ENCODE peak calls at places on chromosome 15, in eight cellular contexts. J is K562, N is HL-60, Y is activated B cell treated with CpG ODN at 0.5 μM for 24 hours, A is adrenal gland, B is transverse colon, W is colonic mucosa, L is BE2C. X is an unnamed sample.

GRCh38 chr15:80070840-80071239 is 11.4 kb downstream of the ZFAND6 start:
- DNase-seq in J (no peak), N (peak), Y (no peak), A (no peak), B (no peak), W (no peak), L (no peak), X (no peak)

GRCh38 chr15:29454506-29454905 is 184.9 kb upstream of the NSMCE3 start:
- DNase-seq in J (no peak), N (no peak), Y (no peak), A (no peak), B (no peak), W (no peak), L (no peak), X (no peak)

GRCh38 chr15:78878356-78878755 is 5.7 kb downstream of the MORF4L1 start:
- DNase-seq in J (no peak), N (no peak), Y (no peak), A (no peak), B (no peak), W (no peak), L (no peak), X (no peak)

GRCh38 chr15:31305375-31305774 is 21.3 kb upstream of the KLF13 start:
- DNase-seq in J (no peak), N (no peak), Y (no peak), A (peak), B (no peak), W (no peak), L (no peak), X (no peak)

GRCh38 chr15:90851114-90851513 is 17.3 kb upstream of the FURIN start:
- DNase-seq in J (no peak), N (no peak), Y (no peak), A (no peak), B (no peak), W (no peak), L (no peak), X (no peak)

GRCh38 chr15:41020829-41021228 is 67.6 kb downstream of the CHAC1 start:
- DNase-seq in J (no peak), N (no peak), Y (no peak), A (no peak), B (no peak), W (no peak), L (no peak), X (no peak)

GRCh38 chr15:60972301-60972700 is 256.8 kb downstream of the RORA start:
- DNase-seq in J (no peak), N (no peak), Y (no peak), A (no peak), B (no peak), W (no peak), L (no peak), X (no peak)

GRCh38 chr15:69823223-69823907 is 274.4 kb downstream of the TLE3 start:
- DNase-seq in J (peak), N (no peak), Y (no peak), A (no peak), B (no peak), W (no peak), L (peak), X (no peak)

GRCh38 chr15:89329329-89330084 is 5.1 kb downstream of the POLG start:
- DNase-seq in J (no peak), N (no peak), Y (no peak), A (no peak), B (no peak), W (no peak), L (no peak), X (no peak)

GRCh38 chr15:53658827-53659226 is 100.6 kb downstream of the WDR72 start:
- DNase-seq in J (no peak), N (no peak), Y (no peak), A (no peak), B (no peak), W (no peak), L (no peak), X (no peak)

GRCh38 chr15:70535071-70535954 is 228.0 kb downstream of the UACA start:
- DNase-seq in J (no peak), N (no peak), Y (no peak), A (no peak), B (peak), W (peak), L (no peak), X (no peak)

GRCh38 chr15:72532991-72533601 is 59.0 kb downstream of the ARIH1 start:
- DNase-seq in J (no peak), N (no peak), Y (no peak), A (no peak), B (no peak), W (no peak), L (no peak), X (no peak)

GRCh38 chr15:52730163-52730562 is 51.0 kb upstream of the ATOSA start:
- DNase-seq in J (no peak), N (no peak), Y (no peak), A (no peak), B (no peak), W (no peak), L (no peak), X (no peak)

GRCh38 chr15:76553564-76553963 is 217.0 kb downstream of the ISL2 start:
- DNase-seq in J (no peak), N (no peak), Y (no peak), A (no peak), B (no peak), W (no peak), L (no peak), X (no peak)

GRCh38 chr15:48702569-48703239 is 57.2 kb upstream of the FBN1 start:
- DNase-seq in J (no peak), N (no peak), Y (no peak), A (no peak), B (no peak), W (no peak), L (no peak), X (no peak)

GRCh38 chr15:97482521-97482920 is 478.0 kb upstream of the ARRDC4 start:
- DNase-seq in J (no peak), N (no peak), Y (no peak), A (no peak), B (no peak), W (no peak), L (no peak), X (no peak)

GRCh38 chr15:33007295-33007855 is 187.1 kb downstream of the FMN1 start:
- DNase-seq in J (no peak), N (peak), Y (no peak), A (no peak), B (no peak), W (no peak), L (no peak), X (no peak)

GRCh38 chr15:29690765-29691475 is 131.3 kb downstream of the TJP1 start:
- DNase-seq in J (no peak), N (no peak), Y (no peak), A (no peak), B (no peak), W (no peak), L (no peak), X (no peak)

GRCh38 chr15:60396964-60397771 is 618 bp downstream of the ANXA2 start:
- DNase-seq in J (peak), N (no peak), Y (peak), A (peak), B (peak), W (peak), L (peak), X (no peak)

GRCh38 chr15:78390823-78391222 is 47.2 kb upstream of the IREB2 start:
- DNase-seq in J (no peak), N (no peak), Y (no peak), A (no peak), B (no peak), W (no peak), L (no peak), X (no peak)

GRCh38 chr15:38377547-38378161 is 76.3 kb upstream of the FAM98B start:
- DNase-seq in J (no peak), N (no peak), Y (no peak), A (no peak), B (no peak), W (no peak), L (no peak), X (no peak)

GRCh38 chr15:40823572-40824343 is 4.8 kb downstream of the PPP1R14D start:
- DNase-seq in J (no peak), N (no peak), Y (no peak), A (no peak), B (no peak), W (no peak), L (no peak), X (no peak)

GRCh38 chr15:25182098-25182478 is 227.3 kb downstream of the SNRPN start:
- DNase-seq in J (no peak), N (no peak), Y (no peak), A (no peak), B (no peak), W (no peak), L (no peak), X (no peak)

GRCh38 chr15:50307799-50308198 is 42.3 kb upstream of the HDC start:
- DNase-seq in J (no peak), N (no peak), Y (no peak), A (no peak), B (no peak), W (no peak), L (no peak), X (no peak)

GRCh38 chr15:29139072-29139471 is 130.6 kb downstream of the NSMCE3 start:
- DNase-seq in J (no peak), N (no peak), Y (no peak), A (no peak), B (no peak), W (no peak), L (no peak), X (no peak)

GRCh38 chr15:40081691-40082194 is 26.9 kb downstream of the BMF start:
- DNase-seq in J (peak), N (no peak), Y (no peak), A (peak), B (peak), W (peak), L (peak), X (no peak)

GRCh38 chr15:41577863-41578735 is 19.1 kb downstream of the TYRO3 start:
- DNase-seq in J (no peak), N (no peak), Y (no peak), A (no peak), B (no peak), W (no peak), L (no peak), X (no peak)

GRCh38 chr15:90681480-90681879 is 35.7 kb upstream of the BLM start:
- DNase-seq in J (no peak), N (no peak), Y (no peak), A (no peak), B (no peak), W (no peak), L (no peak), X (no peak)

GRCh38 chr15:51286816-51287215 is 51.6 kb downstream of the CYP19A1 start:
- DNase-seq in J (no peak), N (no peak), Y (no peak), A (no peak), B (no peak), W (no peak), L (no peak), X (no peak)

GRCh38 chr15:99438691-99439523 is 126.9 kb upstream of the MEF2A start:
- DNase-seq in J (no peak), N (no peak), Y (peak), A (no peak), B (peak), W (no peak), L (peak), X (no peak)

GRCh38 chr15:75753145-75753544 is 40.5 kb upstream of the CSPG4 start:
- DNase-seq in J (no peak), N (no peak), Y (no peak), A (no peak), B (no peak), W (no peak), L (no peak), X (no peak)

GRCh38 chr15:26158176-26158575 is 295.0 kb upstream of the ATP10A start:
- DNase-seq in J (no peak), N (no peak), Y (no peak), A (no peak), B (no peak), W (no peak), L (no peak), X (no peak)

GRCh38 chr15:77235566-77235965 is 164.7 kb upstream of the TSPAN3 start:
- DNase-seq in J (no peak), N (no peak), Y (no peak), A (no peak), B (no peak), W (no peak), L (no peak), X (no peak)

GRCh38 chr15:81222007-81222406 is 25.3 kb downstream of the IL16 start:
- DNase-seq in J (no peak), N (no peak), Y (no peak), A (no peak), B (no peak), W (no peak), L (no peak), X (no peak)
- TF ChIP-seq CTCF in J (peak), N (no peak), Y (no peak), A (no peak), B (no peak), W (no peak), L (no peak), X (no peak)

DNA sequence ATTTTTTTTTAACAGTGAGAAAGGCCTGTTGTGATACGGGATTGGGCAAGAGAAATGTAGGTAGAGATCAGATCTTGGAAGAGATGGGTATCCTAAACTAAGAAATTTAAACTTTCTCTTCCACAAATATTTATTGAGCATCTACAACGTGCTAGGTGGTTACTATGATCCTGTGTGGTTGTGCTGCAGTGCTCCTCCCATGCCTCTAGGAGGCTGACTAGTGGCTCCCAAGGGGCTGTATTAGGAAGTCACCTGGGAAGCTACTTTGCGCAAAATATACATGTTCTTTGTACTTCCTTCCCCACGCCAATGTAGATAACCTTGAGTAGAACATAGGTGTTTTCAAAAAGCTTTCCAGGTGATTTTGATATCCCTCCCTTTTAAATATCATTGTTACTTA is 27.2 kb downstream of the USP3 start:
- DNase-seq in J (peak), N (no peak), Y (no peak), A (no peak), B (no peak), W (no peak), L (no peak), X (no peak)
- TF ChIP-seq CTCF in J (peak), N (peak), Y (no peak), A (no peak), B (no peak), W (no peak), L (peak), X (no peak)

GRCh38 chr15:93029613-93030429 is 59.2 kb downstream of the RGMA start:
- DNase-seq in J (no peak), N (no peak), Y (no peak), A (peak), B (no peak), W (no peak), L (no peak), X (no peak)

GRCh38 chr15:93028111-93028631 is 60.8 kb downstream of the RGMA start:
- DNase-seq in J (no peak), N (no peak), Y (no peak), A (no peak), B (no peak), W (no peak), L (no peak), X (no peak)

GRCh38 chr15:93028632-93029612 is 60.1 kb downstream of the RGMA start:
- DNase-seq in J (no peak), N (peak), Y (peak), A (peak), B (peak), W (peak), L (peak), X (no peak)

GRCh38 chr15:93031103-93031464 is 57.9 kb downstream of the RGMA start:
- DNase-seq in J (no peak), N (no peak), Y (peak), A (no peak), B (no peak), W (no peak), L (no peak), X (no peak)

DNA sequence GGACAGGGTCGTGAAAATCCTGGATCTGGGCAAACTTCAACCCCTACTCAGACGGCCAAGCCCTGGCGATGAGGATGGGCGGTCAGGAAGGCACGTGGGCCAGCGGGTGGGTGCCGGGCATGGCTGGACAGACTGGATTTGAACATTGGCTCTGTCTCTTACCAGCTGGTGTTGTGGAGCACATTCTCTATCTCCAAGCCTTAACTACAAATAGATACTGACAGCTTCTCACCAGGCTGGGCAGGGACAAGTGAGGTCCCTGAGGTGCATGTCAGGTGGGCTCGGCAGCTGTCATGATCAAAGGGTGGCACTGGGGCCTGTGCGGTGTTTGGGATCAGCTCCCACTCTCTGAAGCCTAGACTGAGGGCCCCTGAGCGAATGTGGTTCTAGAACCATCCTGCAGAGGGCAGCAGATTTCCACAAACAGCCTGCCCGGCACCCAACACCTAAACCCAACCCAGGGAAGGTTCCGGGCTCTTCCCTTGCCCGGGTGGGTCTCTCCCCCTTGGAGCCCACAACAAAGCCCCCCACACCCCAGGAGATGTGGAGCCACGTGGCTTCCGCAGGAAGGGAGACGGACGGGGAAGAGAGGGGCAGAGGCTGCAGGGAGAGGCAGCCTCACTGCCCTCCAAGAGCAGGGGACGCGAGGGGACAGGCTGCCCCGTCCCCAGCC is 58.4 kb downstream of the RGMA start:
- DNase-seq in J (peak), N (no peak), Y (no peak), A (peak), B (peak), W (peak), L (peak), X (peak)
- TF ChIP-seq CTCF in J (peak), N (peak), Y (peak), A (peak), B (peak), W (peak), L (peak), X (peak)

DNA sequence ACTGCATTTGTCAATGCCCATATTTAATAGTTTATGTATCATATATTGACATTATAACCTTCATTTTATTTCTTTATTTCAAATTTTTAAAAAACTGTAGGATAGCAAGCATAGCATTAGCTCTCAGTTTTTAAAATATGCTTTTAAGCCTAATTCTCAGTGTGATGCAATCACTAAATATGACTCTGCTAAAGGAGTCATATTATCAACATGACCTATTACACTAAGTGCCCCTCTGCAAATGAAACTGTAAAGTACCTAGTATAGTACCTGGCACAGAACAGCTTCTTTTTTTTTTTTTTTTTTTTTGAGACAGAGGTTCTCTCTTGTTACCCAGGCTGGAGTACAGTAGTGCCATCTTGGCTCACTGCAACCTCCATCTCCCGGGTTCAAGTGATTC is 179.4 kb upstream of the CGNL1 start:
- DNase-seq in J (no peak), N (no peak), Y (no peak), A (no peak), B (no peak), W (no peak), L (no peak), X (no peak)
- TF ChIP-seq CTCF in J (no peak), N (no peak), Y (no peak), A (no peak), B (no peak), W (no peak), L (no peak), X (no peak)

DNA sequence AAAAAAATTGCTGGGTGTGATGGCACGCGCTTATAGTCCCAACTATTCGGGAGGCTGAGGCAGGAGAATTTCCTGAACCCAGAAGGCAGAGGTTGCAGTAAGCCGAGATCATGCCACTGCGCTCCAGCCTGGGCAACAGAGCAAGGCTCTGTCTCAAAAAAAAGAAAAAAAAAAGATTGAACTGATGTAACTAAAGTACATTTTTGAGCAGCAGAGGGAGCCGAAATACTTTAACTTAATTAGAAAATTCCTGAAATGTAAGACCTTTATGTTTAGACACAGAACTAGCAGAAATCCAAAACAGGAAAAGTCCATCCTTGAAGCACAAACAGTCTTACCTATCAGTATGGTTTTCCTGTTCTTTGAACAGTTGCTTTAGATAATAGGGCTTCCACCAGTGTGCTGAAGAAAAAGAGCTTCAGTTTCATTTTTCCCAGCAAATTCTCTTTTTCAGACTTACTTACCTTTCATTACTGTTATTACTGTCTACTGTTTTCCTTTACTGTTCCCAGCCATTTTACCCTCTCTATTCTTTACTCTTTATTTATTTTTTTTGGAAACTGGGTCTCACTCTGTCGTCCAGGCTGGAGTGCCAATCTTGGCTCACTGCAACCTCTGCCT is 33.4 kb upstream of the ZNF609 start:
- DNase-seq in J (no peak), N (no peak), Y (no peak), A (no peak), B (no peak), W (no peak), L (no peak), X (no peak)
- TF ChIP-seq CTCF in J (peak), N (no peak), Y (no peak), A (peak), B (peak), W (no peak), L (no peak), X (peak)

X was measured in D721Med.